ENCODE peak calls at places on chromosomes 6 and 20, in seven cellular contexts. B, Y, D, X, Z, S and W are unnamed samples.

GRCh38 chr6:129701721-129702455 is 8.1 kb downstream of the ARHGAP18 start:
- DNase-seq in B (no peak), Y (no peak), D (no peak), X (no peak), Z (no peak), S (no peak), W (no peak)

GRCh38 chr6:40336986-40337780 is 250.0 kb downstream of the LRFN2 start:
- DNase-seq in B (no peak), Y (no peak), D (no peak), X (no peak), Z (no peak), S (no peak), W (no peak)

GRCh38 chr6:169445661-169446581 is 192.3 kb upstream of the THBS2 start:
- DNase-seq in B (no peak), Y (no peak), D (no peak), X (no peak), Z (no peak), S (no peak), W (no peak)

GRCh38 chr6:28898710-28898965 is 25.1 kb downstream of the TRIM27 start:
- DNase-seq in B (no peak), Y (no peak), D (no peak), X (no peak), Z (no peak), S (no peak), W (no peak)

GRCh38 chr6:151071295-151071694 is 168.5 kb upstream of the AKAP12 start:
- DNase-seq in B (peak), Y (no peak), D (no peak), X (no peak), Z (no peak), S (no peak), W (no peak)

GRCh38 chr20:17849901-17850673 is 118.5 kb downstream of the SNX5 start:
- DNase-seq in B (peak), Y (peak), D (no peak), X (no peak), Z (no peak), S (no peak), W (no peak)

GRCh38 chr6:170291271-170292110 is 613 bp upstream of the DLL1 start:
- DNase-seq in B (no peak), Y (no peak), D (peak), X (no peak), Z (no peak), S (peak), W (peak)

GRCh38 chr6:69690986-69691385 is 105.8 kb downstream of the LMBRD1 start:
- DNase-seq in B (no peak), Y (no peak), D (no peak), X (no peak), Z (no peak), S (no peak), W (no peak)

GRCh38 chr20:7742479-7742878 is 197.8 kb downstream of the HAO1 start:
- DNase-seq in B (no peak), Y (no peak), D (no peak), X (no peak), Z (no peak), S (no peak), W (no peak)

GRCh38 chr6:34696189-34696738 is 303 bp downstream of the ILRUN start:
- DNase-seq in B (no peak), Y (no peak), D (no peak), X (no peak), Z (peak), S (no peak), W (peak)

GRCh38 chr20:61953037-61953788 is 112.5 kb downstream of the TAF4 start:
- DNase-seq in B (no peak), Y (no peak), D (no peak), X (no peak), Z (no peak), S (no peak), W (no peak)

GRCh38 chr6:149934249-149935156 is 7.3 kb upstream of the ULBP2 start:
- DNase-seq in B (peak), Y (peak), D (peak), X (peak), Z (peak), S (no peak), W (no peak)

GRCh38 chr20:44736170-44737021 is 9.3 kb upstream of the KCNK15 start:
- DNase-seq in B (peak), Y (peak), D (no peak), X (no peak), Z (peak), S (peak), W (peak)

GRCh38 chr20:32606790-32607189 is 21.7 kb upstream of the NOL4L start:
- DNase-seq in B (no peak), Y (no peak), D (no peak), X (no peak), Z (no peak), S (no peak), W (no peak)

GRCh38 chr20:32606107-32606506 is 21.0 kb upstream of the NOL4L start:
- DNase-seq in B (no peak), Y (no peak), D (no peak), X (no peak), Z (no peak), S (no peak), W (no peak)

GRCh38 chr20:32607324-32607723 is 22.2 kb upstream of the NOL4L start:
- DNase-seq in B (no peak), Y (no peak), D (no peak), X (no peak), Z (no peak), S (no peak), W (no peak)

GRCh38 chr20:32603046-32603726 is 18.1 kb upstream of the NOL4L start:
- DNase-seq in B (no peak), Y (no peak), D (no peak), X (no peak), Z (no peak), S (no peak), W (no peak)

DNA sequence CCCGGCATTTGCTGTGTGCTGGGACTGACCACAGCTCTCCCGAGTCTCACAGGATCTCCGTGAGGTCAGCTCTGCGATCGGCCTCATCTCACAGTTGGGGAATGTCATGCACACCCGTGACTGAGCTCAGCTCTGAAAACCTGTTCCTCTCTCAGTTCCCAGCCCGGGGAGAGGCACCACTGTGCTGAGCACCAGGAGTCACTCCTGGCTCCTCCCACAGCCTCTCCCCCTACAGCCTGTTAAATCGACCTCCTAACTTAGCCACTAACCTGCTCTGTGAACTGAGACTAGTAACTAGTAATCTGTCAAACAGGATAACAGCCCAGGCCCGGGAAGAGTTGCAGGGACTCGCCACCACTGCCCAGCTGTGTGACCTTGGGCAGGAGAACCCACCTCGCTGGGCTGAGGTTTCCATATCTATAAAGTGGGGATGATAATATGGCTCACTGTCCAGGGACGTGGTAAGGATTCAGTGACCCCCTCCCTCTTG is 20.1 kb upstream of the NOL4L start:
- DNase-seq in B (no peak), Y (no peak), D (no peak), X (no peak), Z (no peak), S (no peak), W (peak)
- TF ChIP-seq JUND in B (no peak), Y (no peak), D (no peak), X (no peak), Z (no peak), S (no peak), W (no peak)

GRCh38 chr6:108132863-108133262 is 33.0 kb upstream of the NR2E1 start:
- DNase-seq in B (no peak), Y (no peak), D (no peak), X (no peak), Z (no peak), S (no peak), W (no peak)

GRCh38 chr6:108123516-108123929 is 42.3 kb upstream of the NR2E1 start:
- DNase-seq in B (no peak), Y (no peak), D (no peak), X (no peak), Z (no peak), S (no peak), W (no peak)

GRCh38 chr6:108127056-108127455 is 38.8 kb upstream of the NR2E1 start:
- DNase-seq in B (no peak), Y (no peak), D (no peak), X (no peak), Z (no peak), S (no peak), W (no peak)

GRCh38 chr6:108123946-108124345 is 41.9 kb upstream of the NR2E1 start:
- DNase-seq in B (no peak), Y (no peak), D (peak), X (no peak), Z (no peak), S (no peak), W (no peak)

DNA sequence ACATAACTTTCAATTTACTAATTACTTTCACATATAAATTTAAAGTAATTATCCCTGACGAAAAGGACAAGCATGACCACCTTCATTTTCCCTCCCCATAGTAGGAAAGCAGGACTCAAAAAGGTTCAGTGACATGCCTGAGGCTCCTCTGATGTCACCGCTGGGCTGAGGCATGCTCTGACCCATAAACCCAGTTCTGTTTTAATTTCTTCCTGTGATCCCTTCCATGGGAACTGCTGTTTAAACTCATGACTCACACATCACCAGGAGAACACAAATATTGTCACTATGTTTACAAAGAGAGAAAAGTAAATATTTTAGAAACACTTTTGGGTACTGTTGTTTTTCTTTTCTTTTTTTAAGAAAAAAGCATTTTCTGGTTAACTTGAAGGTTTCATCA is 38.0 kb upstream of the NR2E1 start:
- DNase-seq in B (peak), Y (no peak), D (no peak), X (no peak), Z (no peak), S (no peak), W (peak)
- TF ChIP-seq JUND in B (peak), Y (no peak), D (no peak), X (no peak), Z (no peak), S (no peak), W (peak)

DNA sequence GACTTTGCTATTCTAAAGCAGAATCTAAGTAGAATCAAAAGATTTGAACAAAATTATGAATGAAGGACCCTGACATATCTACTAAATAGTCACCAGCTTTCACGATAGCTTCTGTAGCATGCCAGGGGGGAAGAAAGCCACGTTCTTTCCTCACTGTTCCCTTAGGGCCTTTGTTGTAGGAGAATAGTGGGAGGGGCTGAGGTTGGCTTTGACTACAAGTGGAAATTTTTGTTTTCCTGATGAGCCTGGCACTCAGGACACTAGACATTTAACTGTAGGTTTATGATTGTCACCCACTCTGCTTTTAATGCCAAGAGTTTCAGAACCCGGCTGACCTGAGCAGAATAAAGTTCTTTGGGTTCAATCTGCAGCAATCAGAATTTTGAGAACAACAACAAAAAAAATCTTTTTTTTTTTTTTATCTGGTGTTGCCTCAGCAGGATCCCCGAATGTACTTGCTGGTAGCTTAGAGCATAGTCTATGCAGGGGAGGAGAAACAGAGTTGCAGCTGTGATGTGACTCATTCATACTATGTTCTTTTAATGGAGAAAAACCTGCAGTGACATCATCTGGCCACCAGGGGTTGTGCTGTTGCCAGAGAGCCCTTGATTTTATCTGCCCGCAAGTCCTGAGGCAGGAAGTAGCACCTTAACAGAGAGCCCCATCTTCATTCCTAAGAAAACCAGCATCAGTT is 38.5 kb downstream of the TPD52L1 start:
- DNase-seq in B (peak), Y (peak), D (peak), X (peak), Z (peak), S (peak), W (peak)
- TF ChIP-seq JUND in B (no peak), Y (peak), D (peak), X (no peak), Z (peak), S (peak), W (no peak)

DNA sequence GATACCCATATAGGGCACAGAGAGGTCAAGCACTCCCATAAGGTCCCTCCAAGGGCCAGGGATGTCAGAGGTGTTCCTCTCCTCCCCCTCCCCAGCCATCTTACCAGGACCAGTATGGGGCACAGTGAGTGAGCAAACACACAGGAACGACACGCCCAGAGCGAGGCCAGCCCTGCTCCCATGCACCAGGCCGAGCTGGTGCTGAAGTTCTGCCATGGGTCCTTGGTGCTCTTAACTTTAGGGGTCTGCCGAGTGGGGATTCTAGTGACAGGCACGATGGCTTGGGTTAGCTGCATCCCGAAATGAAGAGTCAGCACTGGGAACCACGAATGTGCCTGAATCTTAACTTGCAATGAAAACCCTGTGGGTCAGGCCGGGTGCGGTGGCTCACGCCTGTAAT is 50.0 kb downstream of the PRDM1 start:
- DNase-seq in B (no peak), Y (no peak), D (no peak), X (no peak), Z (no peak), S (no peak), W (no peak)
- TF ChIP-seq JUND in B (no peak), Y (no peak), D (no peak), X (no peak), Z (no peak), S (no peak), W (no peak)

GRCh38 chr6:87710090-87710489 is 8.1 kb upstream of the AKIRIN2 start:
- DNase-seq in B (no peak), Y (no peak), D (no peak), X (no peak), Z (no peak), S (no peak), W (no peak)

GRCh38 chr6:87716928-87717655 is 15.1 kb upstream of the AKIRIN2 start:
- DNase-seq in B (no peak), Y (no peak), D (no peak), X (no peak), Z (no peak), S (no peak), W (no peak)

GRCh38 chr6:87718662-87719433 is 16.8 kb upstream of the AKIRIN2 start:
- DNase-seq in B (no peak), Y (no peak), D (no peak), X (no peak), Z (no peak), S (no peak), W (no peak)

GRCh38 chr6:87714093-87714809 is 12.2 kb upstream of the AKIRIN2 start:
- DNase-seq in B (no peak), Y (no peak), D (no peak), X (no peak), Z (no peak), S (no peak), W (no peak)
- TF ChIP-seq JUND in B (no peak), Y (peak), D (peak), X (no peak), Z (no peak), S (no peak), W (no peak)

DNA sequence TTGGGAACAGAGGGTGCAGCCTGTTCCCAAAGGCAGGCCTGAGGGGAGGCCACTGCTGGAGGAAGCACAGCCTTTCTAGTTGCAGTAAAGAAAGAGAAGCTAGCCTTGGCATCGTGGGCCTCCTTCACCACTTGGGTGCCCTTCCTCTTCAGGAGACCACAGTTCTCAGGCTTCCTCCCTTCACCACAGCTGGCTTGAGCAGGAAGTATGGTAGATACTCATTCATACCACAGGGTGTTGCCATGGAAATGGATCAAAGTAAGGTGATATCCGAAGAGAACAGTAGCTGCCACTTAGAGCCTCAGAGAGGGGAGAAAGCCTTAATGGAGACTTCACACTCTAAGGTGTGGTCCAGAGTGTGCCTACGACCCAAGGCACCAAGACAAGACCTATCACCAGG is 120.4 kb upstream of the RIPOR2 start:
- DNase-seq in B (no peak), Y (no peak), D (no peak), X (no peak), Z (no peak), S (no peak), W (no peak)
- TF ChIP-seq JUND in B (no peak), Y (no peak), D (no peak), X (no peak), Z (no peak), S (no peak), W (no peak)

GRCh38 chr20:46342451-46343357 is 34.4 kb upstream of the CDH22 start:
- DNase-seq in B (no peak), Y (no peak), D (no peak), X (no peak), Z (no peak), S (no peak), W (no peak)

GRCh38 chr20:46341374-46342044 is 33.2 kb upstream of the CDH22 start:
- DNase-seq in B (no peak), Y (no peak), D (peak), X (no peak), Z (no peak), S (no peak), W (no peak)

GRCh38 chr20:46343358-46344357 is 35.4 kb upstream of the CDH22 start:
- DNase-seq in B (no peak), Y (no peak), D (no peak), X (no peak), Z (no peak), S (no peak), W (no peak)

GRCh38 chr20:46344488-46345162 is 36.3 kb upstream of the CDH22 start:
- DNase-seq in B (no peak), Y (no peak), D (no peak), X (no peak), Z (no peak), S (no peak), W (no peak)

GRCh38 chr20:46342045-46342378 is 33.7 kb upstream of the CDH22 start:
- DNase-seq in B (no peak), Y (no peak), D (no peak), X (no peak), Z (no peak), S (no peak), W (no peak)
- TF ChIP-seq JUND in B (no peak), Y (no peak), D (no peak), X (no peak), Z (no peak), S (no peak), W (no peak)